ENCODE peak calls at places on chromosomes 6 and 20, in five cellular contexts. A, X, H, G and L are unnamed samples.

GRCh38 chr6:353642-354614 is 37.6 kb upstream of the IRF4 start:
- DNase-seq in A (no peak), X (no peak), H (no peak), G (peak), L (no peak)

GRCh38 chr20:58640446-58640845 is 10.6 kb upstream of the STX16 start:
- DNase-seq in A (peak), X (no peak), H (peak), G (peak), L (peak)

GRCh38 chr6:148166339-148166949 is 176.2 kb upstream of the SASH1 start:
- DNase-seq in A (peak), X (peak), H (peak), G (no peak), L (peak)

GRCh38 chr6:108133594-108134179 is 32.1 kb upstream of the NR2E1 start:
- DNase-seq in A (peak), X (peak), H (peak), G (peak), L (peak)

GRCh38 chr6:108650781-108651180 is 90.1 kb downstream of the FOXO3 start:
- DNase-seq in A (peak), X (peak), H (peak), G (no peak), L (peak)

GRCh38 chr6:8073758-8074157 is 9.6 kb upstream of the BLOC1S5 start:
- DNase-seq in A (no peak), X (no peak), H (no peak), G (no peak), L (no peak)

GRCh38 chr6:12280458-12280857 is 9.7 kb upstream of the EDN1 start:
- DNase-seq in A (no peak), X (peak), H (peak), G (no peak), L (peak)

GRCh38 chr6:11043961-11044711 is at the start of gene ELOVL2:
- DNase-seq in A (peak), X (peak), H (peak), G (peak), L (peak)

GRCh38 chr20:54267510-54268003 is 59.7 kb downstream of the PFDN4 start:
- DNase-seq in A (peak), X (peak), H (peak), G (no peak), L (peak)

GRCh38 chr6:146481527-146481926 is 62.1 kb upstream of the RAB32 start:
- DNase-seq in A (peak), X (no peak), H (no peak), G (no peak), L (no peak)

GRCh38 chr20:9206486-9206885 is 137.6 kb downstream of the PLCB4 start:
- DNase-seq in A (no peak), X (no peak), H (no peak), G (no peak), L (no peak)

GRCh38 chr20:50317644-50318043 is 127.0 kb downstream of the CEBPB start:
- DNase-seq in A (no peak), X (no peak), H (no peak), G (peak), L (no peak)

DNA sequence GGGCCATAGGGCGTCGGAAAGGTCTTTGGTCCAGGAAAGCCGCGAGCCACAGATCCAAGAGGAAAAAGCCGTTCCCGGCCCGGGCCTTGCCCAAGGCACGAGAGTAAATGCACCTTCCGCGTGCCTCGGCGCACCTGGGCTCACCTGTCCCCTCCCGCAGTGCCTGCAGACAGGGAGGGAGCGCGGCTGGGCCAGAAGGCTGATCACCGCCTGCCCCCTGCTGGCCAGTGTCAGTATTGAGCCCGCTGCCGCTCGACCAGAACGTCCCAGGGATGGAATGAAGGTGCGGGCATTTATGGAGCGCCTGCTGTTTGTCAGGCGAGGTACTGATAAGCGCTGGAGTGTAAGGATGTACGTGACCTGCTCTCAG is 679 bp upstream of the LPIN3 start:
- DNase-seq in A (peak), X (peak), H (peak), G (peak), L (peak)
- H3K4me3 ChIP-seq in A (peak), X (peak), H (peak), G (peak), L (peak)

GRCh38 chr20:62638680-62639406 is 3.5 kb upstream of the SLCO4A1 start:
- DNase-seq in A (no peak), X (no peak), H (no peak), G (no peak), L (no peak)

GRCh38 chr20:62642666-62643520 is 590 bp downstream of the SLCO4A1 start:
- DNase-seq in A (no peak), X (peak), H (no peak), G (no peak), L (no peak)

GRCh38 chr20:62639765-62640164 is 2.5 kb upstream of the SLCO4A1 start:
- DNase-seq in A (no peak), X (no peak), H (no peak), G (no peak), L (no peak)

GRCh38 chr20:62641749-62642665 is at the start of gene SLCO4A1:
- DNase-seq in A (peak), X (peak), H (peak), G (peak), L (peak)

DNA sequence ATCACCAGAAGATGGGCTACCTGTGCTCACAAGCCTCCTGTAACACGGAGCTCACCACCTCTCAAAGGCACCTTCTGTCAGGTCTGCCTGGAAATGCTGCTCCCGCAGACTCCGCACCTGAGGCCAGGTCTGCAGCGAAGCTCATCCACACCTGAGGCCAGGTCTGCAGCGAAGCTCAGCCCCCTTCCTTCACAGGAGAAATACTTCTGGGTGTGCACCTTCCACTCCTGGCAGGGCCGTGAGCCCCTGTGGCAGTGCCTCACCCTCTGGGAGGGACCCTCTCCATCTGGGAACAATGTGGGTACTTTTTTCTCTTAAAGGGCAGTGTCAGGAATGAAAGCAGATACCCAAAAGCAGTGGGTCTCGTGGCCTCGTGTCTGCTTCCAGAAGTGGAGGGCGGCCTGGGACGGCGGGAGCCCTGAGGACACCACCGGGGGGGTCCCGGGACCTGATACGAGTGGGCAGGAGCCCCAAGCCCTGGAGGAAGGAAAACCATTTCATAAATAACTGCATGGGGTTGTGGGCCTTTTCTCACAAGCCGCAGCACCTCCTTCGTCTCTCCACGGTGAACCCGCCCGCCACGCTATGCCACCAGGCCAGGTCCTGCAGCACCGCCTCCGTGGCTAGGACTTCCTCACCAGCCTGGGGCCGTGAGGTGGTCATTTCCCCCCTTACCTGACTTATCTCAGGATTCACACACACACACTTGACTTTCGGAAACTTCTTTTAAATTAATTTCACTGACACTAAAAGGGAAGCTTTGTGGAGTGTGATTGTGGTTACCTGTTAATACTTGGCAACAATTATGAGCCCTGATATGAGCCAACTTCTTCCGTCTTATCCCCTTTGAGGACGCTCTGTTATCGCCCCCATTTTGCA is 1.2 kb upstream of the SLCO4A1 start:
- DNase-seq in A (no peak), X (no peak), H (no peak), G (no peak), L (no peak)
- H3K4me3 ChIP-seq in A (no peak), X (peak), H (no peak), G (peak), L (no peak)

GRCh38 chr20:62824476-62825287 is 7.8 kb downstream of the COL9A3 start:
- DNase-seq in A (peak), X (peak), H (peak), G (no peak), L (peak)
- H3K4me3 ChIP-seq in A (peak), X (no peak), H (no peak), G (no peak), L (no peak)

GRCh38 chr6:41153992-41154625 is at the start of gene TREML1:
- DNase-seq in A (no peak), X (no peak), H (no peak), G (no peak), L (no peak)
- H3K4me3 ChIP-seq in A (no peak), X (no peak), H (no peak), G (no peak), L (no peak)

GRCh38 chr6:20532881-20533280 is 1.4 kb upstream of the CDKAL1 start:
- DNase-seq in A (no peak), X (no peak), H (no peak), G (no peak), L (no peak)

GRCh38 chr6:20538131-20538662 is 3.9 kb downstream of the CDKAL1 start:
- DNase-seq in A (no peak), X (no peak), H (no peak), G (no peak), L (no peak)

GRCh38 chr6:20534295-20534897 is at the start of gene CDKAL1:
- DNase-seq in A (peak), X (peak), H (peak), G (peak), L (peak)

GRCh38 chr6:20534906-20535305 is 649 bp downstream of the CDKAL1 start:
- DNase-seq in A (no peak), X (peak), H (peak), G (no peak), L (peak)

GRCh38 chr6:20533746-20534294 is 437 bp upstream of the CDKAL1 start:
- DNase-seq in A (no peak), X (no peak), H (no peak), G (no peak), L (no peak)
- H3K4me3 ChIP-seq in A (peak), X (peak), H (peak), G (peak), L (peak)

GRCh38 chr6:36938536-36938935 is 16.0 kb upstream of the PI16 start:
- DNase-seq in A (peak), X (no peak), H (peak), G (no peak), L (peak)

GRCh38 chr6:36936824-36937223 is 17.7 kb upstream of the PI16 start:
- DNase-seq in A (no peak), X (no peak), H (no peak), G (no peak), L (no peak)

GRCh38 chr6:36940027-36940426 is 14.5 kb upstream of the PI16 start:
- DNase-seq in A (no peak), X (no peak), H (no peak), G (no peak), L (no peak)

GRCh38 chr6:36934868-36935267 is 19.7 kb upstream of the PI16 start:
- DNase-seq in A (no peak), X (no peak), H (no peak), G (no peak), L (no peak)

DNA sequence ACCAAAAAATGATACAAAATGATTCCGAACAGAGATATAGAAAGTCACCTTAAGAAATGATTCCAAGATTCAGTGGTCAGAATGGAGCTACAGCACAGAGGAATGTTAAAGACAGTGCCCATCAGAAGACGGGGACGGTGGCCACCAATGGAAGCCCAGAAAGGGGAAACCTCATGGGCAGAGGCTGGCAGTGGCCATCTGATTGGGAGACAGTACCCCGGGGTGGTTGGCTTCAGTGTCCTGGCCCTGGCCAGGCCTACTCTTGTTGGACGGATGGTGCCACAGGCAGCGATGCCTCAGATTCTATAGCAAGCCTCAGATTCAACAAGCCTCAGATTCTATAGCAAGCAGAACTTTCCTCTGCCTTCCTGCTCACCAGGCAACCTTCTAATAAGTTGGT is 16.6 kb upstream of the PI16 start:
- DNase-seq in A (no peak), X (no peak), H (no peak), G (peak), L (no peak)
- H3K4me3 ChIP-seq in A (no peak), X (no peak), H (no peak), G (no peak), L (no peak)

GRCh38 chr20:44185574-44185973 is 1.4 kb downstream of the JPH2 start:
- DNase-seq in A (no peak), X (no peak), H (no peak), G (no peak), L (no peak)
- H3K4me3 ChIP-seq in A (no peak), X (no peak), H (no peak), G (peak), L (no peak)

DNA sequence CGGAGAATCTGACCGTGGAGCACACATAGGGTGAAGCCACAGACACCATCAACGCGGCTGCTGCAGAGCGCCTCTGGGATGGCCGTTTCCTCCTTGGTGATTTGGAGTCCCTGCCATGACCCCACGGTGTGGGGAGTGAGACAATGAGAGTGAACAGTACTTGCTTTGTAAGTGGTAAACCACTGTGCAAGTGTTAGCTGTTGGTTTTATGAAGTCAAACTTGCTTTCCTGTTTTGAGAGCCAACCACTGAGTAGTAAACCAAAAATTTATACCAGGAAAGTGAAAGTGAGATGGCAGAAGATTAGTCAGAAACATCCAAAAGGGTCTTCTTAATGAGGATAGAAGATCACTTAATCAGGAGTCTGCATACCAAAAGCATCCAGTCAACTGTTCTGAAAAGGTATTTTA is 160.7 kb downstream of the FOXC1 start:
- DNase-seq in A (no peak), X (no peak), H (peak), G (no peak), L (no peak)
- H3K4me3 ChIP-seq in A (no peak), X (no peak), H (no peak), G (no peak), L (no peak)

GRCh38 chr20:57264151-57264792 is 2.2 kb downstream of the BMP7 start:
- DNase-seq in A (no peak), X (no peak), H (no peak), G (no peak), L (no peak)

GRCh38 chr20:57262244-57263126 is 4.0 kb downstream of the BMP7 start:
- DNase-seq in A (no peak), X (no peak), H (no peak), G (no peak), L (no peak)

GRCh38 chr20:57263127-57263609 is 3.3 kb downstream of the BMP7 start:
- DNase-seq in A (no peak), X (no peak), H (no peak), G (no peak), L (no peak)

GRCh38 chr20:57264908-57265648 is 1.4 kb downstream of the BMP7 start:
- DNase-seq in A (no peak), X (no peak), H (no peak), G (no peak), L (no peak)

GRCh38 chr20:57263767-57264150 is 2.7 kb downstream of the BMP7 start:
- DNase-seq in A (no peak), X (no peak), H (no peak), G (no peak), L (no peak)
- H3K4me3 ChIP-seq in A (no peak), X (no peak), H (no peak), G (no peak), L (no peak)